ENCODE peak calls at places on chromosomes 7 and 10, in seven cellular contexts. One of them, this sample, is unnamed.

GRCh38 chr10:34015700-34016099 is 681.2 kb upstream of the NRP1 start:
- DNase-seq in iPS DF 6.9: no peak
- DNase-seq in effector CD4-positive, alpha-beta T cell: no peak
- DNase-seq in activated CD8-positive, alpha-beta memory T cell treated with anti-CD3 and anti-CD28 coated beads for 24 hours: no peak
- DNase-seq in AG04450: no peak
- DNase-seq in spleen: no peak
- DNase-seq in kidney: no peak
- DNase-seq in this sample: no peak

GRCh38 chr10:113027574-113028392 is 77.7 kb downstream of the TCF7L2 start:
- DNase-seq in activated CD8-positive, alpha-beta memory T cell treated with anti-CD3 and anti-CD28 coated beads for 24 hours: no peak
- DNase-seq in spleen: no peak
- DNase-seq in AG04450: no peak
- DNase-seq in effector CD4-positive, alpha-beta T cell: no peak
- DNase-seq in kidney: no peak
- DNase-seq in iPS DF 6.9: no peak
- DNase-seq in this sample: no peak

GRCh38 chr10:3467052-3467906 is 294.7 kb upstream of the PITRM1 start:
- DNase-seq in AG04450: peak
- DNase-seq in activated CD8-positive, alpha-beta memory T cell treated with anti-CD3 and anti-CD28 coated beads for 24 hours: no peak
- DNase-seq in effector CD4-positive, alpha-beta T cell: no peak
- DNase-seq in kidney: peak
- DNase-seq in spleen: peak
- DNase-seq in iPS DF 6.9: no peak
- DNase-seq in this sample: no peak

GRCh38 chr10:49109669-49110335 is 5.5 kb downstream of the VSTM4 start:
- DNase-seq in kidney: peak
- DNase-seq in effector CD4-positive, alpha-beta T cell: no peak
- DNase-seq in spleen: no peak
- DNase-seq in activated CD8-positive, alpha-beta memory T cell treated with anti-CD3 and anti-CD28 coated beads for 24 hours: no peak
- DNase-seq in iPS DF 6.9: no peak
- DNase-seq in AG04450: peak
- DNase-seq in this sample: no peak

GRCh38 chr10:49369216-49370162 is 26.4 kb downstream of the DRGX start:
- DNase-seq in kidney: no peak
- DNase-seq in activated CD8-positive, alpha-beta memory T cell treated with anti-CD3 and anti-CD28 coated beads for 24 hours: peak
- DNase-seq in AG04450: no peak
- DNase-seq in effector CD4-positive, alpha-beta T cell: no peak
- DNase-seq in spleen: no peak
- DNase-seq in iPS DF 6.9: no peak
- DNase-seq in this sample: no peak

GRCh38 chr7:101119876-101120275 is 7.0 kb upstream of the SERPINE1 start:
- DNase-seq in effector CD4-positive, alpha-beta T cell: no peak
- DNase-seq in AG04450: no peak
- DNase-seq in kidney: no peak
- DNase-seq in spleen: no peak
- DNase-seq in activated CD8-positive, alpha-beta memory T cell treated with anti-CD3 and anti-CD28 coated beads for 24 hours: no peak
- DNase-seq in iPS DF 6.9: no peak
- DNase-seq in this sample: no peak

GRCh38 chr10:59333731-59334130 is 28.6 kb downstream of the FAM13C start:
- DNase-seq in kidney: no peak
- DNase-seq in activated CD8-positive, alpha-beta memory T cell treated with anti-CD3 and anti-CD28 coated beads for 24 hours: no peak
- DNase-seq in spleen: no peak
- DNase-seq in AG04450: no peak
- DNase-seq in effector CD4-positive, alpha-beta T cell: no peak
- DNase-seq in iPS DF 6.9: no peak
- DNase-seq in this sample: no peak

GRCh38 chr7:7642081-7642480 is 1.5 kb downstream of the UMAD1 start:
- DNase-seq in kidney: no peak
- DNase-seq in effector CD4-positive, alpha-beta T cell: no peak
- DNase-seq in AG04450: no peak
- DNase-seq in activated CD8-positive, alpha-beta memory T cell treated with anti-CD3 and anti-CD28 coated beads for 24 hours: no peak
- DNase-seq in iPS DF 6.9: no peak
- DNase-seq in spleen: no peak
- DNase-seq in this sample: no peak

GRCh38 chr10:20990604-20991003 is 93.5 kb upstream of the NEBL start:
- DNase-seq in kidney: no peak
- DNase-seq in AG04450: no peak
- DNase-seq in activated CD8-positive, alpha-beta memory T cell treated with anti-CD3 and anti-CD28 coated beads for 24 hours: no peak
- DNase-seq in iPS DF 6.9: no peak
- DNase-seq in spleen: no peak
- DNase-seq in effector CD4-positive, alpha-beta T cell: no peak
- DNase-seq in this sample: no peak

GRCh38 chr10:31709028-31709427 is 219.6 kb downstream of the ARHGAP12 start:
- DNase-seq in effector CD4-positive, alpha-beta T cell: no peak
- DNase-seq in AG04450: no peak
- DNase-seq in iPS DF 6.9: no peak
- DNase-seq in activated CD8-positive, alpha-beta memory T cell treated with anti-CD3 and anti-CD28 coated beads for 24 hours: no peak
- DNase-seq in kidney: no peak
- DNase-seq in spleen: no peak
- DNase-seq in this sample: no peak

GRCh38 chr7:39606352-39606751 is 17.0 kb upstream of the RALA start:
- DNase-seq in activated CD8-positive, alpha-beta memory T cell treated with anti-CD3 and anti-CD28 coated beads for 24 hours: no peak
- DNase-seq in kidney: no peak
- DNase-seq in AG04450: no peak
- DNase-seq in spleen: no peak
- DNase-seq in iPS DF 6.9: no peak
- DNase-seq in effector CD4-positive, alpha-beta T cell: no peak
- DNase-seq in this sample: no peak

GRCh38 chr7:20642171-20642570 is 26.7 kb downstream of the ABCB5 start:
- DNase-seq in iPS DF 6.9: no peak
- DNase-seq in kidney: no peak
- DNase-seq in AG04450: no peak
- DNase-seq in activated CD8-positive, alpha-beta memory T cell treated with anti-CD3 and anti-CD28 coated beads for 24 hours: no peak
- DNase-seq in spleen: no peak
- DNase-seq in effector CD4-positive, alpha-beta T cell: no peak
- DNase-seq in this sample: no peak

GRCh38 chr7:43112088-43112940 is at the start of gene HECW1:
- DNase-seq in iPS DF 6.9: no peak
- DNase-seq in AG04450: no peak
- DNase-seq in kidney: no peak
- DNase-seq in activated CD8-positive, alpha-beta memory T cell treated with anti-CD3 and anti-CD28 coated beads for 24 hours: no peak
- DNase-seq in spleen: no peak
- DNase-seq in effector CD4-positive, alpha-beta T cell: no peak
- DNase-seq in this sample: no peak

GRCh38 chr7:101604331-101604933 is 24.7 kb downstream of the MYL10 start:
- DNase-seq in kidney: peak
- DNase-seq in spleen: no peak
- DNase-seq in effector CD4-positive, alpha-beta T cell: no peak
- DNase-seq in activated CD8-positive, alpha-beta memory T cell treated with anti-CD3 and anti-CD28 coated beads for 24 hours: no peak
- DNase-seq in iPS DF 6.9: no peak
- DNase-seq in AG04450: no peak
- DNase-seq in this sample: no peak

GRCh38 chr10:58177362-58177947 is 90.2 kb downstream of the IPMK start:
- DNase-seq in effector CD4-positive, alpha-beta T cell: no peak
- DNase-seq in kidney: no peak
- DNase-seq in iPS DF 6.9: no peak
- DNase-seq in AG04450: no peak
- DNase-seq in activated CD8-positive, alpha-beta memory T cell treated with anti-CD3 and anti-CD28 coated beads for 24 hours: no peak
- DNase-seq in spleen: no peak
- DNase-seq in this sample: no peak

GRCh38 chr10:53697038-53697437 is 924.5 kb upstream of the MBL2 start:
- DNase-seq in activated CD8-positive, alpha-beta memory T cell treated with anti-CD3 and anti-CD28 coated beads for 24 hours: no peak
- DNase-seq in iPS DF 6.9: no peak
- DNase-seq in kidney: no peak
- DNase-seq in AG04450: no peak
- DNase-seq in spleen: no peak
- DNase-seq in effector CD4-positive, alpha-beta T cell: no peak
- DNase-seq in this sample: no peak

GRCh38 chr10:13079776-13080050 is 20.2 kb upstream of the OPTN start:
- DNase-seq in kidney: no peak
- DNase-seq in effector CD4-positive, alpha-beta T cell: no peak
- DNase-seq in activated CD8-positive, alpha-beta memory T cell treated with anti-CD3 and anti-CD28 coated beads for 24 hours: no peak
- DNase-seq in AG04450: no peak
- DNase-seq in spleen: no peak
- DNase-seq in iPS DF 6.9: no peak
- DNase-seq in this sample: no peak

GRCh38 chr10:2925631-2926030 is 141.7 kb upstream of the PFKP start:
- DNase-seq in spleen: peak
- DNase-seq in kidney: peak
- DNase-seq in iPS DF 6.9: no peak
- DNase-seq in activated CD8-positive, alpha-beta memory T cell treated with anti-CD3 and anti-CD28 coated beads for 24 hours: no peak
- DNase-seq in effector CD4-positive, alpha-beta T cell: no peak
- DNase-seq in AG04450: no peak
- DNase-seq in this sample: no peak

GRCh38 chr10:22704348-22705341 is 9.7 kb downstream of the PIP4K2A start:
- DNase-seq in activated CD8-positive, alpha-beta memory T cell treated with anti-CD3 and anti-CD28 coated beads for 24 hours: peak
- DNase-seq in spleen: no peak
- DNase-seq in AG04450: no peak
- DNase-seq in effector CD4-positive, alpha-beta T cell: no peak
- DNase-seq in kidney: no peak
- DNase-seq in iPS DF 6.9: no peak
- DNase-seq in this sample: no peak

GRCh38 chr10:99279626-99280111 is 44.0 kb upstream of the HPSE2 start:
- DNase-seq in kidney: no peak
- DNase-seq in AG04450: no peak
- DNase-seq in iPS DF 6.9: no peak
- DNase-seq in spleen: no peak
- DNase-seq in activated CD8-positive, alpha-beta memory T cell treated with anti-CD3 and anti-CD28 coated beads for 24 hours: no peak
- DNase-seq in effector CD4-positive, alpha-beta T cell: no peak
- DNase-seq in this sample: no peak

GRCh38 chr10:26221571-26221970 is 5.0 kb downstream of the GAD2 start:
- DNase-seq in effector CD4-positive, alpha-beta T cell: no peak
- DNase-seq in iPS DF 6.9: no peak
- DNase-seq in kidney: no peak
- DNase-seq in AG04450: no peak
- DNase-seq in spleen: no peak
- DNase-seq in activated CD8-positive, alpha-beta memory T cell treated with anti-CD3 and anti-CD28 coated beads for 24 hours: no peak
- DNase-seq in this sample: no peak

GRCh38 chr10:132808247-132808567 is 22.3 kb upstream of the NKX6-2 start:
- DNase-seq in iPS DF 6.9: no peak
- DNase-seq in kidney: no peak
- DNase-seq in AG04450: no peak
- DNase-seq in effector CD4-positive, alpha-beta T cell: no peak
- DNase-seq in activated CD8-positive, alpha-beta memory T cell treated with anti-CD3 and anti-CD28 coated beads for 24 hours: no peak
- DNase-seq in spleen: peak
- DNase-seq in this sample: no peak

GRCh38 chr10:80769700-80770160 is 232.0 kb downstream of the SH2D4B start:
- DNase-seq in AG04450: no peak
- DNase-seq in activated CD8-positive, alpha-beta memory T cell treated with anti-CD3 and anti-CD28 coated beads for 24 hours: no peak
- DNase-seq in kidney: no peak
- DNase-seq in effector CD4-positive, alpha-beta T cell: no peak
- DNase-seq in spleen: no peak
- DNase-seq in iPS DF 6.9: no peak
- DNase-seq in this sample: no peak

GRCh38 chr7:96700516-96700915 is 9.1 kb downstream of the SEM1 start:
- DNase-seq in iPS DF 6.9: no peak
- DNase-seq in effector CD4-positive, alpha-beta T cell: no peak
- DNase-seq in activated CD8-positive, alpha-beta memory T cell treated with anti-CD3 and anti-CD28 coated beads for 24 hours: no peak
- DNase-seq in AG04450: no peak
- DNase-seq in spleen: no peak
- DNase-seq in kidney: no peak
- DNase-seq in this sample: no peak

GRCh38 chr10:112115781-112116385 is 67.7 kb downstream of the GPAM start:
- DNase-seq in activated CD8-positive, alpha-beta memory T cell treated with anti-CD3 and anti-CD28 coated beads for 24 hours: peak
- DNase-seq in effector CD4-positive, alpha-beta T cell: no peak
- DNase-seq in iPS DF 6.9: peak
- DNase-seq in AG04450: no peak
- DNase-seq in kidney: no peak
- DNase-seq in spleen: no peak
- DNase-seq in this sample: peak

GRCh38 chr7:127667017-127667670 is 15.2 kb downstream of the SND1 start:
- DNase-seq in kidney: no peak
- DNase-seq in activated CD8-positive, alpha-beta memory T cell treated with anti-CD3 and anti-CD28 coated beads for 24 hours: no peak
- DNase-seq in effector CD4-positive, alpha-beta T cell: no peak
- DNase-seq in spleen: no peak
- DNase-seq in AG04450: no peak
- DNase-seq in iPS DF 6.9: no peak
- DNase-seq in this sample: no peak

This sample was measured in stimulated activated naive CD4-positive, alpha-beta T cell treated with Interleukin-2 at 50 U/mL for 16 hours.